ENCODE peak calls at places on chromosomes 7 and 10, in four cellular contexts. G is K562, Q is IMR-90, M is A549. V is an unnamed sample.

GRCh38 chr7:47940482-47941001 is 7.7 kb downstream of the PKD1L1 start:
- DNase-seq in M (no peak), G (no peak), Q (peak; percentile 77), V (no peak)

GRCh38 chr10:92407305-92408016 is 116.5 kb downstream of the MARCHF5 start:
- DNase-seq in G (no peak), M (no peak), Q (no peak), V (no peak)

GRCh38 chr7:92563345-92563744 is 26.8 kb downstream of the FAM133B start:
- DNase-seq in Q (no peak), M (no peak), G (no peak), V (no peak)

GRCh38 chr7:114574384-114574783 is 159.8 kb downstream of the FOXP2 start:
- DNase-seq in Q (peak; percentile 45), G (no peak), M (no peak), V (no peak)

GRCh38 chr7:102431617-102432298 is 1.6 kb upstream of the ORAI2 start:
- DNase-seq in Q (no peak), M (no peak), G (no peak), V (peak; percentile 29)

GRCh38 chr10:99532687-99533495 is at the start of gene NKX2-3:
- DNase-seq in G (peak; percentile 54), Q (peak; percentile 46), M (peak; percentile 88), V (no peak)

GRCh38 chr10:36030516-36030915 is 388.4 kb upstream of the FZD8 start:
- DNase-seq in M (no peak), Q (no peak), G (no peak), V (no peak)

GRCh38 chr10:133325761-133326463 is 10.8 kb downstream of the CALY start:
- DNase-seq in G (peak; percentile 17), M (no peak), Q (no peak), V (no peak)

GRCh38 chr10:61992683-61993629 is 91.5 kb downstream of the ARID5B start:
- DNase-seq in Q (peak; percentile 88), G (no peak), M (no peak), V (no peak)

GRCh38 chr10:70331486-70332268 is 47.9 kb upstream of the NPFFR1 start:
- DNase-seq in Q (peak; percentile 93), G (peak; percentile 84), M (peak; percentile 62), V (peak; percentile 84)

GRCh38 chr7:51141451-51141971 is 175.1 kb downstream of the COBL start:
- DNase-seq in Q (peak; percentile 35), G (no peak), M (peak; percentile 13), V (no peak)

GRCh38 chr7:102412548-102412947 is 16.4 kb downstream of the PRKRIP1 start:
- DNase-seq in Q (peak; percentile 13), M (peak; percentile 64), G (peak; percentile 66), V (no peak)

GRCh38 chr10:79382491-79382941 is 35.2 kb downstream of the PPIF start:
- DNase-seq in Q (no peak), G (no peak), M (no peak), V (no peak)

GRCh38 chr10:13234172-13234571 is at the start of gene UCMA:
- DNase-seq in Q (no peak), M (no peak), G (no peak), V (no peak)

GRCh38 chr7:77570330-77571011 is 33.4 kb downstream of the PTPN12 start:
- DNase-seq in G (no peak), Q (peak; percentile 69), M (no peak), V (peak; percentile 41)

GRCh38 chr7:75639071-75639892 is 99.5 kb downstream of the HIP1 start:
- DNase-seq in G (peak; percentile 93), Q (peak; percentile 22), M (no peak), V (no peak)

GRCh38 chr10:104297697-104298660 is 29.0 kb downstream of the GSTO2 start:
- DNase-seq in M (peak; percentile 24), G (peak; percentile 46), Q (peak; percentile 89), V (no peak)

GRCh38 chr10:82847242-82847641 is 972.2 kb downstream of the NRG3 start:
- DNase-seq in M (no peak), Q (no peak), G (no peak), V (no peak)

GRCh38 chr7:149723795-149724495 is 49.4 kb downstream of the ZNF467 start:
- DNase-seq in G (no peak), Q (no peak), M (no peak), V (no peak)

GRCh38 chr7:16774294-16774693 is 20.7 kb downstream of the TSPAN13 start:
- DNase-seq in Q (no peak), M (no peak), G (no peak), V (no peak)

GRCh38 chr7:102273749-102274712 is 12.6 kb upstream of the SH2B2 start:
- DNase-seq in G (peak; percentile 88), M (peak; percentile 98), Q (peak; percentile 83), V (peak; percentile 96)

GRCh38 chr7:128794020-128794419 is 2.3 kb downstream of the CCDC136 start:
- DNase-seq in G (no peak), Q (no peak), M (no peak), V (no peak)

GRCh38 chr10:132351611-132352010 is 19.6 kb downstream of the LRRC27 start:
- DNase-seq in M (no peak), Q (no peak), G (no peak), V (no peak)

GRCh38 chr7:17207220-17207619 is 91.2 kb upstream of the AHR start:
- DNase-seq in G (no peak), M (no peak), Q (peak; percentile 26), V (peak; percentile 64)

GRCh38 chr10:131424053-131424452 is 112.5 kb upstream of the TCERG1L start:
- DNase-seq in Q (no peak), G (no peak), M (no peak), V (no peak)

GRCh38 chr10:93074137-93074596 is 474 bp downstream of the CYP26A1 start:
- DNase-seq in Q (no peak), M (peak; percentile 61), G (peak; percentile 33), V (no peak)

GRCh38 chr7:121107923-121108498 is 119.5 kb downstream of the CPED1 start:
- DNase-seq in M (peak; percentile 13), Q (peak; percentile 78), G (peak; percentile 77), V (peak; percentile 53)

GRCh38 chr7:2299131-2299829 is 15.0 kb downstream of the SNX8 start:
- DNase-seq in M (no peak), Q (peak; percentile 88), G (no peak), V (no peak)
- TF ChIP-seq MAZ in M (no peak), Q (no peak), G (no peak), V (no peak)

GRCh38 chr7:99469381-99470065 is 3.2 kb upstream of the ZNF789 start:
- DNase-seq in G (no peak), M (no peak), Q (no peak), V (peak; percentile 31)

GRCh38 chr7:99476107-99476506 is 3.4 kb downstream of the ZNF789 start:
- DNase-seq in G (no peak), Q (no peak), M (no peak), V (no peak)

GRCh38 chr7:99468336-99468918 is 2.5 kb upstream of the ATP5MF start:
- DNase-seq in G (no peak), Q (no peak), M (no peak), V (no peak)

GRCh38 chr7:99472561-99473314 is at the start of gene ZNF789:
- DNase-seq in M (peak; percentile 99), Q (peak; percentile 94), G (peak; percentile 99), V (peak; percentile 94)

DNA sequence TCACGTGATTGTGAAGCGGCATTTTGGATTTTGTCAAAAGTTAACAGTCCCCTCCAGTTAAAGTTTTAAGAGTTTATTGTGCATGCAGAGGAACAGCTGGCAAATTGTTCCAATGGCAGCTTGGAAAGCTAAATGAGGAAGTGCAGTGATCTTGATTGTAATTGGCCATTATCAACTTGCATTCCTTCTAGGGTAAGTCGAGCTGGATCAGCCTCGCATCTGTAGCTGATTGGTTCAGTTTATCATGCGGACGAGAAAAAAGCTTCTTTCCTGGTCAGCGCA is 566 bp downstream of the ZNF789 start:
- DNase-seq in Q (peak; percentile 82), G (no peak), M (peak; percentile 52), V (peak; percentile 76)
- TF ChIP-seq MAZ in Q (no peak), G (no peak), M (no peak), V (no peak)

GRCh38 chr7:132377703-132378584 is 198.3 kb downstream of the PLXNA4 start:
- DNase-seq in Q (no peak), M (no peak), G (no peak), V (no peak)
- TF ChIP-seq MAZ in Q (no peak), M (no peak), G (no peak), V (no peak)

GRCh38 chr7:935321-936130 is 19.0 kb downstream of the ADAP1 start:
- DNase-seq in Q (no peak), M (no peak), G (no peak), V (no peak)
- TF ChIP-seq MAZ in Q (no peak), M (no peak), G (no peak), V (no peak)

V was measured in HepG2.